ENCODE peak calls at places on chromosomes 6 and 20, in eight cellular contexts. E is IMR-90, S is heart left ventricle, Q is uterus, D is stomach, V is spleen, U is K562, X is ovary. R is an unnamed sample.

GRCh38 chr20:20547221-20547875 is 165.1 kb downstream of the RALGAPA2 start:
- DNase-seq in E (peak; percentile 81), S (no peak), Q (no peak), D (no peak), V (no peak), U (no peak), X (no peak), R (no peak)

GRCh38 chr6:56091159-56091869 is 156.1 kb downstream of the COL21A1 start:
- DNase-seq in E (peak; percentile 85), S (no peak), Q (no peak), D (no peak), V (no peak), U (no peak), X (no peak), R (no peak)

GRCh38 chr20:20079102-20079784 is 26.9 kb downstream of the CFAP61 start:
- DNase-seq in E (no peak), S (no peak), Q (no peak), D (no peak), V (no peak), U (no peak), X (no peak), R (no peak)

GRCh38 chr20:48094196-48094749 is 309.0 kb upstream of the SULF2 start:
- DNase-seq in E (no peak), S (no peak), Q (no peak), D (no peak), V (no peak), U (no peak), X (no peak), R (no peak)

GRCh38 chr6:126267621-126268020 is 72.3 kb upstream of the CENPW start:
- DNase-seq in E (no peak), S (no peak), Q (peak; percentile 43), D (no peak), V (no peak), U (no peak), X (no peak), R (no peak)

GRCh38 chr6:113697642-113698410 is 159.3 kb upstream of the MARCKS start:
- DNase-seq in E (peak; percentile 98), S (no peak), Q (no peak), D (no peak), V (no peak), U (no peak), X (no peak), R (no peak)

GRCh38 chr20:51220293-51220706 is 197.4 kb upstream of the KCNG1 start:
- DNase-seq in E (no peak), S (no peak), Q (peak; percentile 35), D (peak; percentile 30), V (peak; percentile 80), U (peak; percentile 44), X (no peak), R (no peak)

GRCh38 chr20:49668181-49668877 is 45.3 kb downstream of the B4GALT5 start:
- DNase-seq in E (no peak), S (peak; percentile 39), Q (no peak), D (peak; percentile 61), V (peak; percentile 89), U (peak; percentile 91), X (no peak), R (no peak)

GRCh38 chr6:27518881-27519795 is 46.2 kb upstream of the ZNF184 start:
- DNase-seq in E (peak; percentile 90), S (peak; percentile 65), Q (peak; percentile 65), D (peak; percentile 46), V (peak; percentile 86), U (peak; percentile 93), X (peak; percentile 74), R (peak; percentile 64)

GRCh38 chr6:82237013-82237412 is 10.5 kb downstream of the IBTK start:
- DNase-seq in E (no peak), S (no peak), Q (no peak), D (no peak), V (no peak), U (no peak), X (no peak), R (peak; percentile 33)

GRCh38 chr6:138311268-138311667 is 66.4 kb upstream of the SMIM28 start:
- DNase-seq in E (no peak), S (no peak), Q (no peak), D (no peak), V (no peak), U (no peak), X (no peak), R (no peak)

GRCh38 chr6:39819226-39819625 is 27.1 kb downstream of the DAAM2 start:
- DNase-seq in E (peak; percentile 37), S (no peak), Q (no peak), D (no peak), V (no peak), U (no peak), X (no peak), R (no peak)

GRCh38 chr6:137874204-137875001 is 7.3 kb downstream of the TNFAIP3 start:
- DNase-seq in E (no peak), S (no peak), Q (no peak), D (peak; percentile 31), V (no peak), U (no peak), X (no peak), R (no peak)

DNA sequence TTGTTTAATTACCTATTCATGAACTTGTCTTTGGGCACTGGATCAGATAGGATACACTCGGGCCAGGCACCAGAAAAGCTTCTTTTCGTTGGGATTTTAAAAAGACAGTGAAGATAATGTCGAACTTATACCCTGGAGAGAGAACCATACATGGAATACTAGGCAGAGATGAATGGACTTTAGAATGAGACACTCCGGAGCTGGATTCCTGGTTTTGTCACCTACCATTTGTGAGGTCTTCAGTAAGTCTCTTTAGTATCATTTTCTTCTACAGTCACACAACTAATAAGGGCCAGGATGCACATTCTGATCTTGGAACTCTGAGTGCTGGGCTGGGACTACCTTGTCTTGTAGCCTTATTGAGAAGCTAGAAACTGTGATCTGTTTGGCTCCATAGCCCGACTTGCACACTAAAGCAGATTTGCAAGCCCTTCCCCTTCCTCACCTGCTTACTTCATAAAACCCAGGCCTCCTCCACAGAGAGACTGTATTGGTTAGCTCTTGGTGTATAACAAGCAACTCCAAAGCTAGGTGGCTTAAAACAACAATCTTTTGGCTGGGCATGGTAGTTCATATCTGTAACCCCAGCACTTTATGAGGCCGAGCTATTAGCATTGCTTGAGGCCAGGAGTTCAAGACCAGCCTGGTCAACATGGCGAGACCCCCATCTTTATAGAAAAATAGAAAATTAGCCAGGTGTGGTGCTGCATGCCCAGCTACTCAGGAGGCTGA is 7.4 kb upstream of the IFT52 start:
- DNase-seq in E (no peak), S (no peak), Q (no peak), D (no peak), V (no peak), U (no peak), X (no peak), R (no peak)
- TF ChIP-seq POLR2A in E (no peak), S (no peak), Q (no peak), D (no peak), V (no peak), U (no peak), X (no peak), R (no peak)

GRCh38 chr6:13576017-13576416 is 1.6 kb downstream of the SIRT5 start:
- DNase-seq in E (no peak), S (no peak), Q (no peak), D (no peak), V (no peak), U (no peak), X (no peak), R (no peak)
- H3K27ac ChIP-seq in E (no peak overlapping the region), S (no peak overlapping the region), Q (no peak overlapping the region), D (peak overlapping the region; percentile 98), V (peak overlapping the region; percentile 99), U (no peak overlapping the region), X (no peak overlapping the region), R (no peak overlapping the region)

DNA sequence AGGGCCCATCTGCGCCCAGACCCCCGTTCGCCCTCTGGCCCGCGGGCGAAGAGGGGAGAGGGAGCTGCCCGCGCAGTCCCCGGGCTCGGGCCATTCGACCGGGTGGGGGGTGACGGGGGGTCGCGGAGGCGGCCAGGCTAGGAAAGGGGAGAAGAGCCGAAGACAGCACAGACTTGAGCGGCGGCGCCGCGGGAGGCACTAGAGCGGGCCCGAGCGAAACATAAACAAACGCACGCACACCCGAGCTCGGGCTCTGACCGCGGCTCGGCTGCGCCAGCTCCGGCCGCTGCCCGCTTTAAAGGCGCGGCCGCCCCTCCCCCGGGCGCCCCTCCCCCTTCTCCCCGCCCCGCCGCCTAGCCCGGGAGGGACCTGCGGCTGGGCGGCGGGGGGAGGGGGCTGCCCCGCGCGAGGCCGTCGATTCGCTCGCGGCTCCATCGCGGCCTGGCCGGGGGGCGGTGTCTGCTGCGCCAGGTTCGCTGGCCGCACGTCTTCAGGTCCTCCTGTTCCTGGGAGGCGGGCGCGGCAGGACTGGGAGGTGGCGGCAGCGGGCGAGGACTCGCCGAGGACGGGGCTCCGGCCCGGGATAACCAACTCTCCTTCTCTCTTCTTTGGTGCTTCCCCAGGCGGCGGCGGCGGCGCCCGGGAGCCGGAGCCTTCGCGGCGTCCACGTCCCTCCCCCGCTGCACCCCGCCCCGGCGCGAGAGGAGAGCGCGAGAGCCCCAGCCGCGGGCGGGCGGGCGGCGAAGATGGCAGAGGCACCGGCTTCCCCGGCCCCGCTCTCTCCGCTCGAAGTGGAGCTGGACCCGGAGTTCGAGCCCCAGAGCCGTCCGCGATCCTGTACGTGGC is at the start of gene FOXO3:
- DNase-seq in E (peak; percentile 80), S (peak; percentile 95), Q (peak; percentile 93), D (peak; percentile 95), V (peak; percentile 98), U (peak; percentile 83), X (peak; percentile 95), R (peak; percentile 94)
- TF ChIP-seq POLR2A in E (peak; percentile 95), S (peak; percentile 96), Q (peak; percentile 93), D (no peak), V (peak; percentile 72), U (peak; percentile 79), X (peak; percentile 80), R (peak; percentile 81)

DNA sequence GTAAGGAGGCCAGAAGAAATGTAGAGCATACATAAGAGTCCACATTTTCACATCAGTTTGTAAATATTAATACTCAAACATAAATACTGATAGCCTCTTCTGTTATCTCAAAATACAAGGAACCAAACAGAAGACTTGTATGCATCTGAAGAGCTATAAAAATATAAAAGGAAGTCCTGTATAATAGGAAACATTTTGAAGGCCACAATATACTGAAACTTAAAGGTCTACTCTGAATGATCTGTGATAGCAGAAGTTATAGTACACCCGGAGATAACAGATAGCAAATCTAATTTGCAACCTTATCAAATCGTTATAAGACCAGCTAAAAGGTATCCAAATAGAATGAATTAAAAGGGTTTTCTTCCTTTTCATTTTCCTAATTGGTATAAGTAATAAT is 111.2 kb downstream of the HIVEP2 start:
- DNase-seq in E (no peak), S (no peak), Q (no peak), D (no peak), V (no peak), U (no peak), X (no peak), R (no peak)
- H3K27ac ChIP-seq in E (no peak overlapping the region), S (no peak overlapping the region), Q (no peak overlapping the region), D (no peak overlapping the region), V (no peak overlapping the region), U (no peak overlapping the region), X (no peak overlapping the region), R (no peak overlapping the region)

DNA sequence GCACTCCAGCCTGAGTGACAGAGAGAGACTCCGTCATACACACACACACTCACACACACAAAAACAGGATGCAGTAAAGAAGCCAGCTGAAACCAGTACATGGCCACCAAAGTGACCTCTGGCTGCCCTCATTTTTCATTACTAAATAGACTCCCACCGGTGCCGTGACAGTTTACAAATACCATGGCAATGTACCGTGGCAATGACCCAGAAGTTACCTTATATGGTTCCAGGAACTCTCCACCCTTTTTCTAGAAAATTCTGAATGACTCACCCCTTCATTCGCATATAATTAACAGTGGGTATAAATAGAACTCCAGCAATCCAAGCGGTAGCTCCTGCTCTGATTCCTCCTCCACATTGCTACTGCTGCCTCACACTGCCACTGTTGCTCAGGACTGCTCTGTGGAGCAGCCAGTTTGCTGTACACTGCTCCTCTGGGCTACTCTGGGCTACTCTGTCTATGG is 57.7 kb downstream of the SNX5 start:
- DNase-seq in E (peak; percentile 81), S (peak; percentile 49), Q (peak; percentile 71), D (no peak), V (no peak), U (peak; percentile 78), X (no peak), R (peak; percentile 68)
- TF ChIP-seq POLR2A in E (peak; percentile 63), S (no peak), Q (no peak), D (no peak), V (no peak), U (peak; percentile 53), X (no peak), R (no peak)

R was measured in adrenal gland.